ENCODE peak calls at places on chromosomes 4 and X, in eight cellular contexts. C, T, O, X, M, A, L and P are unnamed samples.

GRCh38 chr4:5812506-5813229 is 80.2 kb downstream of the CRMP1 start:
- DNase-seq in C (no peak), T (peak), O (no peak), X (no peak), M (peak), A (no peak), L (peak), P (no peak)

GRCh38 chr4:52658671-52659015 is 458 bp downstream of the USP46 start:
- DNase-seq in C (no peak), T (no peak), O (no peak), X (no peak), M (no peak), A (no peak), L (no peak), P (no peak)

GRCh38 chr4:162163892-162164759 is at the start of gene FSTL5:
- DNase-seq in C (peak), T (peak), O (no peak), X (peak), M (peak), A (peak), L (peak), P (no peak)

GRCh38 chr4:26150948-26151347 is 169.9 kb upstream of the RBPJ start:
- DNase-seq in C (no peak), T (no peak), O (no peak), X (no peak), M (no peak), A (no peak), L (no peak), P (no peak)

GRCh38 chr4:173138636-173139035 is 30.0 kb upstream of the GALNT7 start:
- DNase-seq in C (no peak), T (no peak), O (no peak), X (no peak), M (no peak), A (no peak), L (no peak), P (no peak)

GRCh38 chr4:20883231-20883630 is 183.0 kb downstream of the PACRGL start:
- DNase-seq in C (no peak), T (no peak), O (no peak), X (no peak), M (no peak), A (no peak), L (no peak), P (no peak)

GRCh38 chr4:85815796-85816459 is 341.0 kb downstream of the ARHGAP24 start:
- DNase-seq in C (no peak), T (no peak), O (no peak), X (no peak), M (no peak), A (no peak), L (no peak), P (no peak)

GRCh38 chr4:113328514-113328913 is 279.1 kb downstream of the ANK2 start:
- DNase-seq in C (no peak), T (no peak), O (no peak), X (no peak), M (no peak), A (no peak), L (no peak), P (no peak)

GRCh38 chr4:4689694-4690440 is 148.0 kb upstream of the STX18 start:
- DNase-seq in C (no peak), T (peak), O (no peak), X (no peak), M (no peak), A (no peak), L (no peak), P (no peak)

GRCh38 chr4:64784125-64784524 is 374.9 kb upstream of the TECRL start:
- DNase-seq in C (no peak), T (no peak), O (no peak), X (no peak), M (no peak), A (no peak), L (no peak), P (no peak)

GRCh38 chrX:101450951-101451350 is 34.3 kb upstream of the ARMCX4 start:
- DNase-seq in C (no peak), T (no peak), O (no peak), X (no peak), M (no peak), A (no peak), L (peak), P (no peak)

GRCh38 chrX:55908685-55909212 is 191.2 kb downstream of the RRAGB start:
- DNase-seq in C (peak), T (peak), O (no peak), X (peak), M (no peak), A (no peak), L (no peak), P (no peak)

GRCh38 chrX:38069273-38069672 is 62.9 kb downstream of the SYTL5 start:
- DNase-seq in C (no peak), T (no peak), O (no peak), X (no peak), M (no peak), A (no peak), L (no peak), P (no peak)

GRCh38 chr4:147842573-147842972 is 110.7 kb downstream of the ARHGAP10 start:
- DNase-seq in C (no peak), T (no peak), O (no peak), X (peak), M (no peak), A (no peak), L (peak), P (no peak)

GRCh38 chrX:133645251-133645650 is 230.0 kb upstream of the GPC4 start:
- DNase-seq in C (no peak), T (no peak), O (no peak), X (no peak), M (no peak), A (no peak), L (no peak), P (no peak)

GRCh38 chr4:187158003-187158402 is 434.3 kb upstream of the FAT1 start:
- DNase-seq in C (no peak), T (no peak), O (no peak), X (no peak), M (no peak), A (no peak), L (no peak), P (no peak)

GRCh38 chr4:94650690-94651089 is 107.1 kb upstream of the BMPR1B start:
- DNase-seq in C (no peak), T (no peak), O (no peak), X (no peak), M (no peak), A (no peak), L (no peak), P (no peak)

GRCh38 chr4:25065451-25065850 is 34.7 kb upstream of the LGI2 start:
- DNase-seq in C (no peak), T (no peak), O (no peak), X (no peak), M (no peak), A (no peak), L (no peak), P (no peak)

GRCh38 chrX:107429090-107429489 is 20.4 kb upstream of the FRMPD3 start:
- DNase-seq in C (no peak), T (no peak), O (no peak), X (no peak), M (no peak), A (peak), L (no peak), P (no peak)

GRCh38 chrX:71930298-71930697 is 19.7 kb downstream of the NHSL2 start:
- DNase-seq in C (no peak), T (no peak), O (no peak), X (no peak), M (no peak), A (no peak), L (no peak), P (no peak)

GRCh38 chrX:47644557-47645091 is 5.7 kb downstream of the ELK1 start:
- DNase-seq in C (no peak), T (no peak), O (no peak), X (no peak), M (no peak), A (no peak), L (no peak), P (no peak)

GRCh38 chr4:57305836-57306235 is 195.7 kb upstream of the IGFBP7 start:
- DNase-seq in C (no peak), T (no peak), O (no peak), X (no peak), M (no peak), A (no peak), L (no peak), P (no peak)

GRCh38 chr4:123618606-123619005 is 222.0 kb downstream of the SPRY1 start:
- DNase-seq in C (no peak), T (no peak), O (no peak), X (no peak), M (no peak), A (no peak), L (no peak), P (no peak)

GRCh38 chrX:10628906-10629305 is 8.5 kb upstream of the MID1 start:
- DNase-seq in C (no peak), T (no peak), O (no peak), X (no peak), M (no peak), A (no peak), L (no peak), P (no peak)

GRCh38 chrX:141733371-141733770 is 34.8 kb upstream of the SPANXD start:
- DNase-seq in C (no peak), T (no peak), O (no peak), X (no peak), M (no peak), A (no peak), L (no peak), P (no peak)